ENCODE peak calls at places on chromosome 2, in five cellular contexts. V, L, G, M and B are unnamed samples.

GRCh38 chr2:53473236-53473635 is 294.4 kb upstream of the CHAC2 start:
- DNase-seq in V (peak; percentile 28), L (no peak), G (peak; percentile 10), M (no peak), B (no peak)

GRCh38 chr2:3606370-3607124 is 11.6 kb downstream of the COLEC11 start:
- DNase-seq in V (no peak), L (no peak), G (no peak), M (no peak), B (no peak)

GRCh38 chr2:141889788-141890187 is 241.0 kb downstream of the LRP1B start:
- DNase-seq in V (no peak), L (no peak), G (no peak), M (no peak), B (no peak)

GRCh38 chr2:2950403-2950952 is 427.1 kb downstream of the EIPR1 start:
- DNase-seq in V (no peak), L (no peak), G (no peak), M (no peak), B (no peak)

GRCh38 chr2:189439342-189439741 is 1.9 kb upstream of the WDR75 start:
- DNase-seq in V (no peak), L (peak; percentile 24), G (peak; percentile 16), M (no peak), B (no peak)

GRCh38 chr2:30688956-30689401 is 118.3 kb downstream of the CAPN13 start:
- DNase-seq in V (peak; percentile 82), L (no peak), G (no peak), M (no peak), B (no peak)

GRCh38 chr2:221844187-221844586 is 272.1 kb upstream of the EPHA4 start:
- DNase-seq in V (no peak), L (no peak), G (no peak), M (no peak), B (no peak)

GRCh38 chr2:178796079-178796677 is 11.0 kb downstream of the TTN start:
- DNase-seq in V (no peak), L (peak; percentile 38), G (peak; percentile 64), M (peak; percentile 4), B (peak; percentile 15)

GRCh38 chr2:57291209-57291608 is 755.4 kb upstream of the VRK2 start:
- DNase-seq in V (no peak), L (no peak), G (no peak), M (no peak), B (peak; percentile 8)

GRCh38 chr2:63853527-63854310 is 12.0 kb downstream of the UGP2 start:
- DNase-seq in V (no peak), L (peak; percentile 32), G (peak; percentile 13), M (no peak), B (no peak)

GRCh38 chr2:101052147-101052546 is 50.1 kb downstream of the RPL31 start:
- DNase-seq in V (no peak), L (no peak), G (no peak), M (no peak), B (no peak)

GRCh38 chr2:127570282-127571250 is 35.1 kb downstream of the MYO7B start:
- DNase-seq in V (no peak), L (no peak), G (no peak), M (no peak), B (no peak)

GRCh38 chr2:47720036-47720435 is 62.9 kb upstream of the MSH6 start:
- DNase-seq in V (no peak), L (peak; percentile 50), G (no peak), M (no peak), B (no peak)

GRCh38 chr2:11807156-11808015 is 61.0 kb downstream of the LPIN1 start:
- DNase-seq in V (peak; percentile 45), L (no peak), G (no peak), M (no peak), B (no peak)

GRCh38 chr2:107402330-107402729 is 424.4 kb upstream of the RGPD4 start:
- DNase-seq in V (no peak), L (no peak), G (no peak), M (no peak), B (no peak)

GRCh38 chr2:24454258-24454657 is 36.8 kb upstream of the NCOA1 start:
- DNase-seq in V (no peak), L (no peak), G (no peak), M (no peak), B (peak; percentile 36)

GRCh38 chr2:141464995-141465394 is 665.8 kb downstream of the LRP1B start:
- DNase-seq in V (no peak), L (no peak), G (no peak), M (no peak), B (no peak)

GRCh38 chr2:180980943-180981898 is 816 bp downstream of the UBE2E3 start:
- DNase-seq in V (peak; percentile 30), L (peak; percentile 61), G (peak; percentile 40), M (no peak), B (no peak)

GRCh38 chr2:47070155-47070919 is 84.8 kb downstream of the STPG4 start:
- DNase-seq in V (no peak), L (peak; percentile 81), G (peak; percentile 64), M (no peak), B (no peak)

GRCh38 chr2:65329551-65329950 is 101.9 kb downstream of the ACTR2 start:
- DNase-seq in V (no peak), L (no peak), G (no peak), M (no peak), B (no peak)